ENCODE peak calls at places on chromosome 7, in four cellular contexts. U is caudate nucleus, E is substantia nigra, B is activated T-cell treated with anti-CD3 and anti-CD28 coated beads for 48 hours. I is an unnamed sample.

GRCh38 chr7:23472974-23473847 is 2.9 kb upstream of the IGF2BP3 start:
- DNase-seq in U (no peak), B (no peak), E (no peak), I (no peak)

GRCh38 chr7:36916116-36916515 is 191.8 kb upstream of the AOAH start:
- DNase-seq in E (no peak), B (no peak), U (no peak), I (no peak)

GRCh38 chr7:28953628-28954027 is 4.5 kb downstream of the TRIL start:
- DNase-seq in B (no peak), E (no peak), U (no peak), I (no peak)

GRCh38 chr7:148242271-148242801 is 348.2 kb upstream of the C7orf33 start:
- DNase-seq in E (peak; percentile 4), B (no peak), U (no peak), I (peak; percentile 66)

GRCh38 chr7:44222074-44222473 is 21.3 kb downstream of the YKT6 start:
- DNase-seq in B (no peak), U (no peak), E (no peak), I (no peak)

GRCh38 chr7:80729586-80730320 is 91.3 kb downstream of the CD36 start:
- DNase-seq in B (no peak), U (no peak), E (no peak), I (no peak)

GRCh38 chr7:100472854-100473499 is 6.0 kb downstream of the TSC22D4 start:
- DNase-seq in B (no peak), U (no peak), E (no peak), I (no peak)

GRCh38 chr7:64758151-64758550 is 36.1 kb upstream of the ZNF138 start:
- DNase-seq in E (no peak), U (no peak), B (no peak), I (no peak)

GRCh38 chr7:41445951-41446350 is 256.9 kb downstream of the INHBA start:
- DNase-seq in U (no peak), B (no peak), E (no peak), I (peak; percentile 6)

GRCh38 chr7:8035647-8036518 is 67.3 kb downstream of the GLCCI1 start:
- DNase-seq in B (no peak), U (no peak), E (no peak), I (no peak)

GRCh38 chr7:127877951-127878350 is 153.3 kb downstream of the LRRC4 start:
- DNase-seq in U (no peak), B (no peak), E (no peak), I (no peak)

GRCh38 chr7:23242321-23242720 is 4.3 kb upstream of the GPNMB start:
- DNase-seq in E (no peak), U (no peak), B (no peak), I (no peak)

GRCh38 chr7:11831383-11831726 is 643 bp downstream of the THSD7A start:
- DNase-seq in E (no peak), B (no peak), U (no peak), I (no peak)

GRCh38 chr7:37182011-37182478 is 266.6 kb downstream of the ELMO1 start:
- DNase-seq in E (peak; percentile 70), U (peak; percentile 54), B (peak; percentile 65), I (peak; percentile 65)

GRCh38 chr7:142485617-142486226 is 227.9 kb upstream of the PRSS58 start:
- DNase-seq in E (peak; percentile 28), U (no peak), B (no peak), I (no peak)

GRCh38 chr7:121798896-121799295 is 74.1 kb upstream of the PTPRZ1 start:
- DNase-seq in U (peak; percentile 1), E (no peak), B (no peak), I (no peak)

GRCh38 chr7:43135129-43135528 is 22.7 kb downstream of the HECW1 start:
- DNase-seq in E (no peak), U (no peak), B (no peak), I (no peak)

GRCh38 chr7:36048141-36048901 is 104.7 kb upstream of the EEPD1 start:
- DNase-seq in E (no peak), B (no peak), U (no peak), I (no peak)

GRCh38 chr7:40507166-40507565 is 372.4 kb downstream of the SUGCT start:
- DNase-seq in B (no peak), E (no peak), U (no peak), I (no peak)